ENCODE peak calls at places on chromosomes 13 and 19, in nine cellular contexts. Y, E, F, X, V, U, B, P and H are unnamed samples.
A peak's percentile ranks its signal among the peaks of the same experiment; 100 is the strongest.

GRCh38 chr13:76778906-76779305 is 107.3 kb downstream of the KCTD12 start:
- DNase-seq in Y (no peak), E (no peak), F (peak; percentile 57), X (no peak), V (no peak), U (no peak), B (no peak), P (no peak), H (no peak)

GRCh38 chr19:29887498-29887897 is 54.5 kb upstream of the URI1 start:
- DNase-seq in Y (no peak), E (peak; percentile 10), F (no peak), X (no peak), V (no peak), U (no peak), B (no peak), P (no peak), H (no peak)

GRCh38 chr13:49622174-49622946 is 5.9 kb upstream of the ARL11 start:
- DNase-seq in Y (no peak), E (no peak), F (no peak), X (no peak), V (no peak), U (no peak), B (no peak), P (no peak), H (peak; percentile 57)

GRCh38 chr13:45341799-45342584 is 1.0 kb upstream of the TPT1 start:
- DNase-seq in Y (no peak), E (no peak), F (peak; percentile 54), X (no peak), V (no peak), U (no peak), B (no peak), P (no peak), H (peak; percentile 42)

GRCh38 chr19:8449830-8450229 is 5.1 kb downstream of the HNRNPM start:
- DNase-seq in Y (no peak), E (no peak), F (no peak), X (peak; percentile 63), V (no peak), U (no peak), B (no peak), P (no peak), H (no peak)

GRCh38 chr19:29429021-29429420 is 96.8 kb upstream of the VSTM2B start:
- DNase-seq in Y (no peak), E (no peak), F (no peak), X (no peak), V (no peak), U (no peak), B (no peak), P (no peak), H (no peak)

GRCh38 chr19:49691243-49692101 is 556 bp downstream of the CPT1C start:
- DNase-seq in Y (no peak), E (peak; percentile 70), F (peak; percentile 68), X (peak; percentile 89), V (peak; percentile 75), U (peak; percentile 64), B (no peak), P (no peak), H (peak; percentile 86)

GRCh38 chr13:20198781-20199180 is 6.0 kb upstream of the GJB2 start:
- DNase-seq in Y (no peak), E (no peak), F (no peak), X (no peak), V (no peak), U (no peak), B (no peak), P (no peak), H (no peak)

GRCh38 chr13:75666646-75667351 is 30.7 kb downstream of the LMO7 start:
- DNase-seq in Y (no peak), E (peak; percentile 79), F (peak; percentile 83), X (no peak), V (no peak), U (no peak), B (no peak), P (no peak), H (peak; percentile 40)

GRCh38 chr13:103140001-103140671 is 73.9 kb upstream of the SLC10A2 start:
- DNase-seq in Y (no peak), E (no peak), F (peak; percentile 46), X (peak; percentile 62), V (peak; percentile 35), U (no peak), B (peak; percentile 13), P (no peak), H (peak; percentile 8)

GRCh38 chr19:56121180-56122167 is at the start of gene ZNF787:
- DNase-seq in Y (peak; percentile 96), E (peak; percentile 96), F (peak; percentile 96), X (peak; percentile 100), V (peak; percentile 98), U (peak; percentile 99), B (peak; percentile 97), P (peak; percentile 94), H (peak; percentile 99)

GRCh38 chr19:15251010-15251748 is 18.9 kb upstream of the EPHX3 start:
- DNase-seq in Y (no peak), E (peak; percentile 85), F (peak; percentile 59), X (no peak), V (no peak), U (peak; percentile 54), B (no peak), P (no peak), H (no peak)

GRCh38 chr13:95601216-95601615 is 43.3 kb downstream of the DZIP1 start:
- DNase-seq in Y (no peak), E (no peak), F (no peak), X (no peak), V (no peak), U (no peak), B (no peak), P (no peak), H (no peak)

GRCh38 chr19:8526345-8527062 is 12.5 kb upstream of the ZNF414 start:
- DNase-seq in Y (peak; percentile 78), E (peak; percentile 88), F (peak; percentile 91), X (peak; percentile 98), V (no peak), U (peak; percentile 91), B (no peak), P (no peak), H (peak; percentile 97)

GRCh38 chr13:111664696-111665095 is 344.3 kb downstream of the TEX29 start:
- DNase-seq in Y (no peak), E (no peak), F (no peak), X (peak; percentile 31), V (no peak), U (no peak), B (no peak), P (no peak), H (no peak)

GRCh38 chr19:15840833-15841232 is 25.4 kb upstream of the OR10H1 start:
- DNase-seq in Y (no peak), E (no peak), F (no peak), X (no peak), V (no peak), U (no peak), B (no peak), P (no peak), H (no peak)

GRCh38 chr13:32267836-32268439 is 47.2 kb downstream of the ZAR1L start:
- DNase-seq in Y (no peak), E (no peak), F (peak; percentile 12), X (peak; percentile 93), V (peak; percentile 30), U (no peak), B (peak; percentile 48), P (no peak), H (peak; percentile 22)

GRCh38 chr13:66835040-66835628 is 395.0 kb downstream of the PCDH9 start:
- DNase-seq in Y (no peak), E (peak; percentile 18), F (peak; percentile 54), X (peak; percentile 53), V (peak; percentile 76), U (peak; percentile 77), B (no peak), P (no peak), H (peak; percentile 60)

GRCh38 chr19:8311461-8312260 is 3.5 kb upstream of the CD320 start:
- DNase-seq in Y (no peak), E (no peak), F (no peak), X (no peak), V (peak; percentile 7), U (peak; percentile 71), B (no peak), P (no peak), H (no peak)

GRCh38 chr19:35106291-35106583 is 9.4 kb upstream of the FXYD3 start:
- DNase-seq in Y (no peak), E (no peak), F (no peak), X (no peak), V (no peak), U (no peak), B (no peak), P (no peak), H (no peak)

GRCh38 chr13:56975647-56976046 is 165.1 kb upstream of the PRR20A start:
- DNase-seq in Y (no peak), E (no peak), F (no peak), X (no peak), V (peak; percentile 37), U (no peak), B (no peak), P (no peak), H (no peak)

GRCh38 chr13:86892330-86892729 is 778.8 kb upstream of the SLITRK5 start:
- DNase-seq in Y (no peak), E (peak; percentile 2), F (peak; percentile 14), X (no peak), V (no peak), U (no peak), B (no peak), P (no peak), H (no peak)

GRCh38 chr19:39007096-39007495 is 25.3 kb downstream of the FBXO27 start:
- DNase-seq in Y (no peak), E (no peak), F (no peak), X (no peak), V (no peak), U (no peak), B (no peak), P (no peak), H (no peak)

GRCh38 chr19:11168568-11168967 is 13.0 kb upstream of the SPC24 start:
- DNase-seq in Y (peak; percentile 88), E (peak; percentile 97), F (peak; percentile 98), X (no peak), V (no peak), U (no peak), B (no peak), P (no peak), H (no peak)

GRCh38 chr19:7874080-7874856 is at the start of gene PRR36:
- DNase-seq in Y (no peak), E (no peak), F (no peak), X (peak; percentile 95), V (peak; percentile 81), U (no peak), B (no peak), P (no peak), H (no peak)

GRCh38 chr13:94209110-94209509 is 270.4 kb downstream of the DCT start:
- DNase-seq in Y (no peak), E (no peak), F (peak; percentile 59), X (no peak), V (no peak), U (no peak), B (no peak), P (no peak), H (no peak)

GRCh38 chr19:31947436-31947835 is 398.0 kb upstream of the ZNF507 start:
- DNase-seq in Y (no peak), E (no peak), F (no peak), X (no peak), V (no peak), U (no peak), B (no peak), P (no peak), H (no peak)

GRCh38 chr13:39023316-39023715 is 14.6 kb downstream of the PROSER1 start:
- DNase-seq in Y (no peak), E (peak; percentile 69), F (peak; percentile 55), X (no peak), V (no peak), U (no peak), B (no peak), P (no peak), H (no peak)

GRCh38 chr13:23979361-23980159 is 82.3 kb upstream of the C1QTNF9B start:
- DNase-seq in Y (peak; percentile 53), E (peak; percentile 82), F (peak; percentile 87), X (peak; percentile 87), V (peak; percentile 66), U (peak; percentile 84), B (peak; percentile 68), P (no peak), H (peak; percentile 83)

GRCh38 chr13:112583592-112584277 is 4.2 kb downstream of the TUBGCP3 start:
- DNase-seq in Y (no peak), E (no peak), F (no peak), X (no peak), V (no peak), U (no peak), B (peak; percentile 39), P (no peak), H (no peak)

GRCh38 chr13:111365149-111366005 is 44.9 kb downstream of the TEX29 start:
- DNase-seq in Y (no peak), E (no peak), F (no peak), X (no peak), V (no peak), U (no peak), B (no peak), P (no peak), H (no peak)